ENCODE peak calls at places on chromosomes 13 and 19, in ten cellular contexts. J is left colon, U is left ventricle myocardium inferior, L is NCI-H1436, N is Right ventricle myocardium superior, I is T-helper 1 cell, W is H54, Z is NCI-H1694, Y is heart left ventricle, D is kidney glomerular epithelial cell. E is an unnamed sample.

GRCh38 chr13:51804295-51805172 is 571 bp upstream of the DHRS12 start:
- DNase-seq in J (peak; percentile 52), U (no peak), L (no peak), N (no peak), I (no peak), W (no peak), Z (no peak), Y (no peak), D (no peak), E (no peak)

GRCh38 chr13:102128216-102128800 is 273.5 kb downstream of the FGF14 start:
- DNase-seq in J (no peak), U (no peak), L (no peak), N (no peak), I (no peak), W (peak; percentile 3), Z (no peak), Y (no peak), D (peak; percentile 91), E (no peak)

GRCh38 chr19:22595918-22596341 is 38.2 kb upstream of the ZNF492 start:
- DNase-seq in J (peak; percentile 6), U (peak; percentile 57), L (no peak), N (peak; percentile 84), I (no peak), W (no peak), Z (no peak), Y (peak; percentile 71), D (no peak), E (peak; percentile 55)

GRCh38 chr13:46553521-46553885 is 533 bp downstream of the LRCH1 start:
- DNase-seq in J (peak; percentile 55), U (no peak), L (no peak), N (no peak), I (no peak), W (no peak), Z (no peak), Y (peak; percentile 73), D (no peak), E (peak; percentile 52)

GRCh38 chr19:35048911-35049411 is 7.4 kb downstream of the HPN start:
- DNase-seq in J (no peak), U (peak; percentile 75), L (no peak), N (peak; percentile 83), I (no peak), W (no peak), Z (no peak), Y (peak; percentile 80), D (no peak), E (peak; percentile 94)

GRCh38 chr19:38395381-38396127 is 7.1 kb downstream of the SPRED3 start:
- DNase-seq in J (no peak), U (no peak), L (no peak), N (no peak), I (no peak), W (no peak), Z (no peak), Y (no peak), D (no peak), E (no peak)

GRCh38 chr19:30686252-30686762 is 314.1 kb downstream of the ZNF536 start:
- DNase-seq in J (no peak), U (no peak), L (no peak), N (no peak), I (no peak), W (no peak), Z (no peak), Y (no peak), D (no peak), E (no peak)

GRCh38 chr13:110869231-110869804 is 45.6 kb downstream of the ANKRD10 start:
- DNase-seq in J (no peak), U (no peak), L (no peak), N (no peak), I (no peak), W (peak; percentile 72), Z (no peak), Y (peak; percentile 59), D (no peak), E (no peak)

GRCh38 chr13:91185294-91185863 is 162.1 kb upstream of the MIR17HG start:
- DNase-seq in J (no peak), U (no peak), L (no peak), N (no peak), I (no peak), W (no peak), Z (no peak), Y (no peak), D (peak; percentile 22), E (no peak)

GRCh38 chr13:112981361-112981905 is 12.4 kb downstream of the MCF2L start:
- DNase-seq in J (no peak), U (no peak), L (no peak), N (no peak), I (no peak), W (no peak), Z (no peak), Y (no peak), D (no peak), E (no peak)

GRCh38 chr19:54109651-54110050 is 5.8 kb downstream of the TFPT start:
- DNase-seq in J (no peak), U (no peak), L (no peak), N (no peak), I (no peak), W (no peak), Z (no peak), Y (no peak), D (no peak), E (no peak)

GRCh38 chr13:103607995-103608394 is 541.8 kb upstream of the SLC10A2 start:
- DNase-seq in J (no peak), U (no peak), L (no peak), N (no peak), I (no peak), W (no peak), Z (no peak), Y (no peak), D (no peak), E (no peak)

GRCh38 chr13:24128112-24128511 is 32.4 kb upstream of the SPATA13 start:
- DNase-seq in J (no peak), U (no peak), L (no peak), N (no peak), I (no peak), W (no peak), Z (no peak), Y (no peak), D (no peak), E (no peak)

GRCh38 chr19:4957981-4958380 is 10.9 kb upstream of the KDM4B start:
- DNase-seq in J (no peak), U (no peak), L (no peak), N (no peak), I (no peak), W (no peak), Z (no peak), Y (no peak), D (no peak), E (no peak)

GRCh38 chr13:51130348-51130747 is 19.3 kb upstream of the C13orf42 start:
- DNase-seq in J (no peak), U (no peak), L (no peak), N (no peak), I (no peak), W (no peak), Z (no peak), Y (no peak), D (no peak), E (no peak)

GRCh38 chr19:51799311-51799997 is 4.5 kb downstream of the FPR3 start:
- DNase-seq in J (peak; percentile 42), U (peak; percentile 89), L (no peak), N (peak; percentile 92), I (no peak), W (peak; percentile 61), Z (no peak), Y (peak; percentile 90), D (peak; percentile 45), E (peak; percentile 62)

GRCh38 chr19:6402058-6402457 is 9.1 kb upstream of the GTF2F1 start:
- DNase-seq in J (no peak), U (no peak), L (no peak), N (no peak), I (no peak), W (no peak), Z (no peak), Y (no peak), D (no peak), E (no peak)

GRCh38 chr13:113441661-113442060 is 11.6 kb downstream of the ADPRHL1 start:
- DNase-seq in J (no peak), U (no peak), L (no peak), N (peak; percentile 26), I (no peak), W (no peak), Z (no peak), Y (no peak), D (no peak), E (no peak)

GRCh38 chr13:112728375-112729126 is 38.7 kb downstream of the ATP11A start:
- DNase-seq in J (no peak), U (no peak), L (no peak), N (no peak), I (no peak), W (no peak), Z (no peak), Y (no peak), D (no peak), E (no peak)

GRCh38 chr13:113148940-113149503 is 9.4 kb upstream of the PROZ start:
- DNase-seq in J (no peak), U (no peak), L (no peak), N (no peak), I (no peak), W (no peak), Z (no peak), Y (no peak), D (no peak), E (peak; percentile 46)

GRCh38 chr13:48730971-48731658 is 77.4 kb downstream of the CYSLTR2 start:
- DNase-seq in J (no peak), U (no peak), L (no peak), N (no peak), I (no peak), W (no peak), Z (no peak), Y (no peak), D (no peak), E (no peak)